ENCODE peak calls at places on chromosome 4, in four cellular contexts. Y is transverse colon, S is A549, L is testis. Q is an unnamed sample. For H3K4me1, the result is how much of the 10 kb centered on the place peaks cover.

GRCh38 chr4:88660446-88661294 is 37.0 kb downstream of the NAP1L5 start:
- DNase-seq in Y (peak), S (no peak), L (no peak), Q (no peak)

GRCh38 chr4:38821739-38822138 is 17.1 kb upstream of the TLR1 start:
- DNase-seq in Y (no peak), S (no peak), L (no peak), Q (no peak)

GRCh38 chr4:5908836-5909235 is 15.9 kb upstream of the CRMP1 start:
- DNase-seq in Y (no peak), S (no peak), L (no peak), Q (no peak)

GRCh38 chr4:182653596-182653995 is 263.6 kb downstream of the DCTD start:
- DNase-seq in Y (no peak), S (no peak), L (no peak), Q (no peak)

GRCh38 chr4:55447826-55448225 is 52.1 kb downstream of the TMEM165 start:
- DNase-seq in Y (no peak), S (no peak), L (no peak), Q (no peak)

GRCh38 chr4:73104695-73105094 is 35.2 kb upstream of the COX18 start:
- DNase-seq in Y (no peak), S (no peak), L (no peak), Q (no peak)

GRCh38 chr4:183503497-183504063 is 1.3 kb upstream of the ING2 start:
- DNase-seq in Y (no peak), S (peak), L (no peak), Q (peak)

GRCh38 chr4:48660347-48660746 is 119.7 kb downstream of the FRYL start:
- DNase-seq in Y (no peak), S (no peak), L (no peak), Q (no peak)

GRCh38 chr4:37644962-37645361 is 41.2 kb downstream of the RELL1 start:
- DNase-seq in Y (no peak), S (no peak), L (no peak), Q (no peak)

GRCh38 chr4:154517591-154517990 is 26.0 kb upstream of the DCHS2 start:
- DNase-seq in Y (no peak), S (no peak), L (no peak), Q (no peak)

DNA sequence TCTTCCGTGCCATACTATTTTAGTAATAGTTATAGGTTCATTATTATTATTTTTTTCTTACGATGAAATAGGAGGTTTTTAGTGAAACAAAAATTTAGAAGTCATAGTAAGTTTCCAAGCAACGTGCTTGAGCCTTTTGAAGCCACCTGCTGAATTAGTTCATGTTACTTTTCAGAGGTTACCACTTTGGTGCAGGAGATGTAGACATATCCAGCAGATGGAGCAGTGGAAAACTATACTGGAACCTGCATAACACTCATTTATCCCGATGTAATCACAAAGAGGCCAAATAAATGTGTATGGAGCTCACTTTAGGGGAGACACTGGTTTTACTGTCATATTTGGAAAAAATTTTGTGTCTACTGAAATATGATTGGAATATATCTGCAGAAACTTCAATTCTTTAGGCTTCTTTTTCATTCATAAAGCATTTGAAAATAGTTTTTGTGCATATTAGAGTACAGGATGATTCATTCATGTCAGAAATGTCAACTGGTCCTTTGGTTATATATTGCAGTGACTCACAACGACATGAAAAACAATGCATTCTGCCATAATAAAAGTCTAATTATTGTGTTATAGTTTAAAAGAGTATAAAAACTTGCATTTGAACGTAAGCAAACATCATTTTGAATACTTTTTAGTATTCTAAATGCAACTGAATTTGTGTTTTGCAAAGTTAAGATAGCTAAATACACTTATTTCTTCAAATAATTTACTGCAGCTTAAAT is 2182.9 kb upstream of the TENM3 start:
- DNase-seq in Y (no peak), S (peak), L (no peak), Q (no peak)
- H3K4me3 ChIP-seq in Y (no peak), S (no peak), L (no peak), Q (no peak)

GRCh38 chr4:7960017-7960789 is 20.5 kb upstream of the AFAP1 start:
- DNase-seq in Y (no peak), S (no peak), L (no peak), Q (no peak)

GRCh38 chr4:7960790-7961655 is 21.4 kb upstream of the AFAP1 start:
- DNase-seq in Y (no peak), S (no peak), L (peak), Q (peak)

GRCh38 chr4:7957113-7957656 is 17.5 kb upstream of the AFAP1 start:
- DNase-seq in Y (no peak), S (no peak), L (no peak), Q (no peak)

GRCh38 chr4:7956306-7957112 is 16.8 kb upstream of the AFAP1 start:
- DNase-seq in Y (no peak), S (no peak), L (no peak), Q (no peak)

DNA sequence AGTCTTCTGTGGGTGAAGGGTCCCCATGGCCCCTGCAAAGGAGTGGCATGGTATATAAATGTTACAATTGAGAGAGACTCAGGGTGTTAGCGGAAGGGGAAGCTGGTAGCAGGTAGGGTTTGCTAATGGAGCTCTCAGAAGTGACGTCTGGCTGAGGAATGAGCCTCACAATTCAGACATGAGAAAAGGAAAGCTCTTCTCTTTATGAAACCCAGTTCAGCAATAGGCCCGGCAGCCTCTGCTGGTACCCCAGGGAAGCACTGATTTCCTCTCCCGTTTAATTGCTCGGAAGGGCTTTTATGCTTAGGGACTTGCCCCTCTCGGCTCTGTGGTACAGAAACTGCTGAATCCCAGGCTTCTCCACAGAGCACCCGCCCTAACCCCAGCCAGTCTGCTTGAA is 19.4 kb upstream of the AFAP1 start:
- DNase-seq in Y (no peak), S (no peak), L (no peak), Q (no peak)
- H3K4me1 ChIP-seq in Y (under half), S (half or more), L (under half), Q (under half)

GRCh38 chr4:40210776-40211175 is 13.9 kb downstream of the RHOH start:
- DNase-seq in Y (no peak), S (no peak), L (no peak), Q (no peak)
- H3K4me3 ChIP-seq in Y (no peak), S (no peak), L (peak), Q (peak)

GRCh38 chr4:176889776-176890175 is 97.1 kb upstream of the VEGFC start:
- DNase-seq in Y (no peak), S (no peak), L (no peak), Q (no peak)
- H3K4me1 ChIP-seq in Y (under half), S (under half), L (under half), Q (under half)

DNA sequence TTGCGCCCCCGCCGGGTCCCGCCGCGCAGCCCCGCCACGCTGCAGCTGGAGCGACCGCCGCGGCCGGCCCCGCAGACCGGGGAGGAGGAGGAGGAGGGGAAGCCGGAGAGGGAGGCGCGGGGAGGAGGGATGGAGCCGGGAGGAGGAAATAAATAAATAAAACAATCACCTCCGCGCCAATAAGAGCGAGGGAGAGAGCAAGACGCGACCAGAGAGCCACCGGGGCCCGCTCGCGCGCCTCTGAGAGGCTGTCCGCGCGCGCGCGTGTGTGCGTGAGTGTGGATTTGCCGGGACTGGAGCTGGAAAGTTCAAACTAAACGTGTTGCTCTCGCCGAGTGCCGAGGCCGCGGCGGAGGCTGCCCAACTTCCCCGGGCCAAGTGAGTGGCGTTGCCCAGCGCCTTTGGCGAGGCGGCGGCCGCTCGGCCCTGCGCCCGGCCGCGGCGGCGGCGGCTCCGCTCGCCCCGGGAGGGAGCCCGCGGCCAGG is 2184.4 kb upstream of the TENM3 start:
- DNase-seq in Y (peak), S (peak), L (peak), Q (no peak)
- H3K4me3 ChIP-seq in Y (no peak), S (peak), L (peak), Q (no peak)

DNA sequence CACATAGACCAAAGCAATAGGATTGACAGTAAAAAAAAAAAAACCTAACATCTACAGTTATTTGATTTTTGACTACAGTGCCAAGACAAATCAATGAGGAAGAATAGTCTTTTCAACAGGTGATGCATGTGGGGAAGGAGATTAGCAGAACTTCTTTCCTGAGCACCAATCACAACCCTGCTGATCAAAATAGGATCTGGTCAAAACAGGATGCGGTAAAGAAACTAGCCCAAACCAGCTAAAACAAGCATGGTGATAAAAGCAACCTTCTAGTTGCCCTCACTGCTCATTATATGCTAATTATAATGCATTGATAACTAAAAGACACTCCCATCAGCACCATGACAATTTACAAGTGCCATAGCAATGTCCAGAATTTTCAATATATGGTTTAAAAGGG is 667.5 kb downstream of the GRXCR1 start:
- DNase-seq in Y (no peak), S (no peak), L (no peak), Q (no peak)
- H3K4me1 ChIP-seq in Y (under half), S (under half), L (under half), Q (under half)

GRCh38 chr4:168850016-168850415 is 160.0 kb downstream of the CBR4 start:
- DNase-seq in Y (no peak), S (no peak), L (peak), Q (no peak)
- H3K4me3 ChIP-seq in Y (no peak), S (no peak), L (no peak), Q (no peak)